ENCODE peak calls at places on chromosomes 7 and 10, in five cellular contexts. M, U, J, H and Y are unnamed samples.

GRCh38 chr10:69958232-69958902 is 94.3 kb upstream of the MACROH2A2 start:
- DNase-seq in M (peak; percentile 69), U (no peak), J (no peak), H (peak; percentile 4), Y (peak; percentile 4)

GRCh38 chr7:17234398-17235021 is 63.9 kb upstream of the AHR start:
- DNase-seq in M (peak; percentile 97), U (peak; percentile 73), J (no peak), H (peak; percentile 76), Y (peak; percentile 89)

GRCh38 chr7:135445690-135446089 is 64.2 kb downstream of the CNOT4 start:
- DNase-seq in M (no peak), U (no peak), J (no peak), H (no peak), Y (no peak)

GRCh38 chr7:21361413-21362130 is 66.3 kb upstream of the SP4 start:
- DNase-seq in M (no peak), U (no peak), J (no peak), H (no peak), Y (no peak)

GRCh38 chr7:130683026-130683425 is 3.3 kb downstream of the TSGA13 start:
- DNase-seq in M (no peak), U (peak; percentile 2), J (no peak), H (no peak), Y (peak; percentile 8)

GRCh38 chr7:121437470-121437869 is 41.4 kb upstream of the FAM3C start:
- DNase-seq in M (no peak), U (no peak), J (no peak), H (no peak), Y (no peak)

GRCh38 chr10:122181055-122181732 is 89.9 kb upstream of the BTBD16 start:
- DNase-seq in M (peak; percentile 51), U (no peak), J (no peak), H (no peak), Y (peak; percentile 16)

GRCh38 chr10:3438608-3439007 is 266.0 kb upstream of the PITRM1 start:
- DNase-seq in M (peak; percentile 16), U (no peak), J (no peak), H (no peak), Y (no peak)

GRCh38 chr10:124516181-124516580 is 54.6 kb downstream of the LHPP start:
- DNase-seq in M (no peak), U (no peak), J (no peak), H (no peak), Y (no peak)

GRCh38 chr7:71612011-71612410 is 480.1 kb downstream of the GALNT17 start:
- DNase-seq in M (no peak), U (no peak), J (no peak), H (no peak), Y (no peak)

GRCh38 chr10:118251791-118252190 is 90.3 kb downstream of the FAM204A start:
- DNase-seq in M (peak; percentile 15), U (no peak), J (no peak), H (no peak), Y (no peak)

GRCh38 chr10:106997721-106998120 is 166.8 kb downstream of the SORCS1 start:
- DNase-seq in M (no peak), U (no peak), J (peak; percentile 62), H (no peak), Y (no peak)

DNA sequence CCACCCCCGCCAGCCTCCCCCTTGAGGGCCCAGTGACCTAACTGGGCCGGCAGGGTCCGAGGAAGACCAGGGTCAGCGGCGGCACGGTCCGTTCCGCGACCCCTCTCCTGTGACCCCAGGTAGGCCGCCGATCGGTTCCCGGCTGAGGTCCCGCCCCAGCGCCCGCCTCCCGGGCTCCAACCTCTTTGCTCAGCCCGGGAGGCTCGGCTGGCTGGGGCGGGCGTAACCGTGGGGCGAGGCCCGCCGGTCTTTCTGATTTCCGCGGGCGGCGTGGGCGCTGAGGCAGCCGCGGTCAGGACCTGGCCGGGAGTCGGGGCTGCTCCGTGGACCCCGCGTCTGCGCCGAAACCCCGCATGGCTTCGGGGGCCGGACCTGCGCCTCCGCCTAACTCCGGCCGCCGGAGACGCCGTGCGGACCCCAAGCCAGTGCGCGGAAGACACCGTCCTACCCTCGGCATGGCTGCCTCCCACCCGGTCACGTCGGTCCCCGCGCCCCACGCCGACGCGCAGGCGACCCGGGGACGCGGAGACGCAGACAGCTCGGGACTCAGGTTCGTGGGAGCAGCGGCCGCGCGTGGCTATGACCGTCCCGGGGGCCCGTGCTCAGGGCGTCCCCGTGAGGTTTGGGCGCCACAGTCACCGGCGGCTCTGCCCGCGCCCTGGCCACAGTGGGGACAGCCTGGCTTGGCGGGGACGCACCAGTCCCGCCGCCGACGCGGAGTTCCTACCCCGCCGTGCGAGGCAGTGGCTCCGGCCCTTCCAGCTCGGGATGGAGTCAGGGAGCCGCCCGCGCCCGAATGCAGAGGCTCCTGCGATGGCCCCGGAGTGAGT is 1.0 kb upstream of the VENTX start:
- DNase-seq in M (no peak), U (no peak), J (no peak), H (no peak), Y (no peak)
- H3K4me3 ChIP-seq in M (no peak overlapping the region), U (no peak overlapping the region), J (no peak overlapping the region), H (no peak overlapping the region), Y (no peak overlapping the region)

GRCh38 chr7:818031-818699 is 14.1 kb upstream of the SUN1 start:
- DNase-seq in M (peak; percentile 79), U (no peak), J (no peak), H (no peak), Y (peak; percentile 21)
- H3K4me3 ChIP-seq in M (no peak overlapping the region), U (no peak overlapping the region), J (no peak overlapping the region), H (peak overlapping the region; percentile 57), Y (no peak overlapping the region)

GRCh38 chr10:44925224-44925623 is 14.1 kb downstream of the TMEM72 start:
- DNase-seq in M (peak; percentile 15), U (no peak), J (peak; percentile 31), H (no peak), Y (no peak)

GRCh38 chr10:44925811-44926760 is 14.9 kb downstream of the TMEM72 start:
- DNase-seq in M (no peak), U (no peak), J (no peak), H (no peak), Y (no peak)

GRCh38 chr10:44923611-44924010 is 12.5 kb downstream of the TMEM72 start:
- DNase-seq in M (no peak), U (no peak), J (no peak), H (no peak), Y (no peak)

GRCh38 chr10:44922826-44923545 is 11.8 kb downstream of the TMEM72 start:
- DNase-seq in M (no peak), U (no peak), J (no peak), H (no peak), Y (no peak)

GRCh38 chr10:44924261-44925040 is 13.3 kb downstream of the TMEM72 start:
- DNase-seq in M (no peak), U (no peak), J (no peak), H (no peak), Y (no peak)
- H3K4me3 ChIP-seq in M (no peak overlapping the region), U (no peak overlapping the region), J (no peak overlapping the region), H (no peak overlapping the region), Y (no peak overlapping the region)

DNA sequence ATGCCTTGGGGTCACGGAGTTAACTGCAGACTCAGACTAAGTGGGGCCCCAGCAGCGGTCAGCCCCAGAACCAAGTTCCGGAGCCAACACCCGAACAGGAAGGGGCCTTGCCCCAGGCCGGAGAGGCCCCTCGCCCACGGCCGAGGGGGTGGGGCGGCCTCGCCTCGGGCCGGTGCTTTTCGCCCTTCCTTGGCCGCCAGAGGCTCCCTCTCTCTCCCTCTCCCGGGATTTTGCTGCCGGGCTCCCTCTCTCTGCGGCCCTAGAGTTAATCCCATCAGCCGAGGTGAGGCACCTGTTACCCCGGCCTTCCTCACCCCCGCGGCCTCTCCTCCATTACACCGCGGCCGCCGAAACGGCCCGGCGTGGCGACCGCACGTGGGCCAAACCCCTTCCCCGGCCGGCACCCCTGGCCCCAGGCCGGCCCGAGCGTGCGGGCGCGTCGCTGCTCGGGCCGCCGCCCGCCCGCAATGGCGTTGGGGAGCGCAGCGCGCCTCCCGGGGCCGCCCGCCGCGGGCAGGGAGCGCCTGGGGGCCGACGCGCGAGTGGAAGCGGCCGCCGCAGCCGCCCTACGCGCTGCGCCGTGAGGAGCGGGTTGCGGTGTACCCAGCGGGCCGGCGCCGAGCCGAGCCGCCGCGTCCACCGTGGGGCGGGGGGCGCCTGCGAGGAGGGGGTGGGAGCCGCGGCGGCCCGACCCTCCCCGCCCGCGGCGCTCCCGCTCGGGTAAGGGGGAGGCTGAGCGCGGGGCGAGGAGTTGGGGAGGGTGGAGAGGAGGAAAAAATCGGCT is at the start of gene PPP1R9A:
- DNase-seq in M (no peak), U (no peak), J (peak; percentile 41), H (no peak), Y (no peak)
- H3K4me3 ChIP-seq in M (peak within 1 kb of the TSS; percentile 48), U (peak within 1 kb of the TSS; percentile 47), J (peak within 1 kb of the TSS; percentile 42), H (no peak within 1 kb of the TSS), Y (peak within 1 kb of the TSS; percentile 21)

GRCh38 chr10:79246606-79247275 is 100.5 kb upstream of the PPIF start:
- DNase-seq in M (peak; percentile 53), U (no peak), J (peak; percentile 77), H (no peak), Y (no peak)

GRCh38 chr10:79244068-79244442 is 103.2 kb upstream of the PPIF start:
- DNase-seq in M (no peak), U (no peak), J (no peak), H (no peak), Y (no peak)

GRCh38 chr10:79244841-79245504 is 102.3 kb upstream of the PPIF start:
- DNase-seq in M (peak; percentile 25), U (no peak), J (no peak), H (no peak), Y (no peak)

GRCh38 chr10:79246209-79246581 is 101.1 kb upstream of the PPIF start:
- DNase-seq in M (peak; percentile 47), U (no peak), J (no peak), H (no peak), Y (no peak)

DNA sequence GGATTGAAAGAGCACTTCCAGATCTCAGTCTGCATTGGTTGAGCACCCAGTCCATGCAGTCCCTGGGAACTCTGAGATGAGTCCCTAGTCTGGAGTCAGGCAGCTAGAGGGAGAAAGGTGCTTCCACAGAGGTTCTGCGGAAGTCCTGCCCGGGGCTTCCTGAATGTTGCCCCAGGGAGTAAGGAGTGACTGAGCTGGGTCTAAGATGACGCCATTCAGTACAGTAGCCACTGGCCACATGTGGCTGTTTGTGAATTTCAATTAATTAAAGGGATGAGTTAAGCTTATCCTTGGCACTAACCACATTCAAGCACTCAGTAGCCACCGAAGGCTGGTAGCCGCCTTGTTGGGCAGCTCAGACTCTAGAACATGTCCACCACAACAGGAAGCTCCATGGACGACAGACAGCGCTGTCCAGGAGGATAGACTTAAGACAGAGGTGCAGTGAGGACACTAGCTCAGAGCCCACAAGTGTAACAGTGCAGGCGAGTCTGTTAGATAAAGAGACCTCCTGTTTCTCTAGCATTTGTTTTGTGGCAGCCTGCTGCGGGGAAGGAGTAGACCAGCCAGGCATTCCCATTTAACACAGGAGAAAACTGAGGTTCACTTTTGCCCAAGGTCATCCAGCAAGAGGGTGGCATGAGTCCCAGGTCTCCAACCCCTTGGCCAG is 101.6 kb upstream of the PPIF start:
- DNase-seq in M (peak; percentile 38), U (no peak), J (no peak), H (no peak), Y (no peak)
- H3K4me3 ChIP-seq in M (no peak overlapping the region), U (no peak overlapping the region), J (no peak overlapping the region), H (peak overlapping the region; percentile 51), Y (no peak overlapping the region)